ENCODE peak calls at places on chromosomes 3 and 15, in seven cellular contexts. One of them, this sample, is unnamed.

GRCh38 chr3:51388286-51389029 is 2.6 kb upstream of the RBM15B start:
- DNase-seq in DMS153: no peak
- DNase-seq in EH: peak
- DNase-seq in activated naive CD8-positive, alpha-beta T cell treated with anti-CD3 and anti-CD28 coated beads, Interleukin-2, amount 50 U/mL, for 24 hours: no peak
- DNase-seq in HFFc6: peak
- DNase-seq in mesothelial cell of epicardium: peak
- DNase-seq in WTC11: no peak
- DNase-seq in this sample: peak

GRCh38 chr3:24401811-24402185 is 92.9 kb downstream of the THRB start:
- DNase-seq in EH: no peak
- DNase-seq in mesothelial cell of epicardium: no peak
- DNase-seq in activated naive CD8-positive, alpha-beta T cell treated with anti-CD3 and anti-CD28 coated beads, Interleukin-2, amount 50 U/mL, for 24 hours: no peak
- DNase-seq in HFFc6: no peak
- DNase-seq in WTC11: no peak
- DNase-seq in DMS153: no peak
- DNase-seq in this sample: no peak

GRCh38 chr3:39577541-39577940 is 110.1 kb downstream of the MOBP start:
- DNase-seq in EH: no peak
- DNase-seq in WTC11: peak
- DNase-seq in activated naive CD8-positive, alpha-beta T cell treated with anti-CD3 and anti-CD28 coated beads, Interleukin-2, amount 50 U/mL, for 24 hours: no peak
- DNase-seq in DMS153: no peak
- DNase-seq in mesothelial cell of epicardium: no peak
- DNase-seq in HFFc6: no peak
- DNase-seq in this sample: no peak

GRCh38 chr3:37190667-37191066 is 16.3 kb upstream of the LRRFIP2 start:
- DNase-seq in mesothelial cell of epicardium: no peak
- DNase-seq in DMS153: no peak
- DNase-seq in WTC11: no peak
- DNase-seq in activated naive CD8-positive, alpha-beta T cell treated with anti-CD3 and anti-CD28 coated beads, Interleukin-2, amount 50 U/mL, for 24 hours: no peak
- DNase-seq in HFFc6: no peak
- DNase-seq in EH: no peak
- DNase-seq in this sample: no peak

GRCh38 chr15:85327820-85328219 is 52.6 kb upstream of the AKAP13 start:
- DNase-seq in WTC11: no peak
- DNase-seq in HFFc6: no peak
- DNase-seq in DMS153: no peak
- DNase-seq in mesothelial cell of epicardium: no peak
- DNase-seq in activated naive CD8-positive, alpha-beta T cell treated with anti-CD3 and anti-CD28 coated beads, Interleukin-2, amount 50 U/mL, for 24 hours: no peak
- DNase-seq in EH: no peak
- DNase-seq in this sample: no peak

GRCh38 chr3:94043285-94043684 is 14.9 kb upstream of the STX19 start:
- DNase-seq in WTC11: no peak
- DNase-seq in HFFc6: no peak
- DNase-seq in mesothelial cell of epicardium: no peak
- DNase-seq in DMS153: no peak
- DNase-seq in EH: no peak
- DNase-seq in activated naive CD8-positive, alpha-beta T cell treated with anti-CD3 and anti-CD28 coated beads, Interleukin-2, amount 50 U/mL, for 24 hours: no peak
- DNase-seq in this sample: no peak

GRCh38 chr3:184005981-184006507 is 11.6 kb downstream of the ABCC5 start:
- DNase-seq in mesothelial cell of epicardium: peak
- DNase-seq in WTC11: peak
- DNase-seq in HFFc6: no peak
- DNase-seq in DMS153: peak
- DNase-seq in activated naive CD8-positive, alpha-beta T cell treated with anti-CD3 and anti-CD28 coated beads, Interleukin-2, amount 50 U/mL, for 24 hours: peak
- DNase-seq in EH: no peak
- DNase-seq in this sample: peak

GRCh38 chr15:83284563-83285283 is at the start of gene BNC1:
- DNase-seq in WTC11: peak
- DNase-seq in HFFc6: no peak
- DNase-seq in DMS153: no peak
- DNase-seq in activated naive CD8-positive, alpha-beta T cell treated with anti-CD3 and anti-CD28 coated beads, Interleukin-2, amount 50 U/mL, for 24 hours: no peak
- DNase-seq in mesothelial cell of epicardium: peak
- DNase-seq in EH: no peak
- DNase-seq in this sample: no peak

GRCh38 chr15:64237677-64238076 is 74.9 kb upstream of the PPIB start:
- DNase-seq in EH: peak
- DNase-seq in WTC11: no peak
- DNase-seq in HFFc6: no peak
- DNase-seq in mesothelial cell of epicardium: no peak
- DNase-seq in activated naive CD8-positive, alpha-beta T cell treated with anti-CD3 and anti-CD28 coated beads, Interleukin-2, amount 50 U/mL, for 24 hours: no peak
- DNase-seq in DMS153: no peak
- DNase-seq in this sample: no peak

GRCh38 chr3:187735383-187735782 is 9.9 kb downstream of the BCL6 start:
- DNase-seq in activated naive CD8-positive, alpha-beta T cell treated with anti-CD3 and anti-CD28 coated beads, Interleukin-2, amount 50 U/mL, for 24 hours: no peak
- DNase-seq in DMS153: no peak
- DNase-seq in EH: no peak
- DNase-seq in WTC11: no peak
- DNase-seq in mesothelial cell of epicardium: no peak
- DNase-seq in HFFc6: no peak
- DNase-seq in this sample: no peak

GRCh38 chr3:10816019-10816862 is at the start of gene SLC6A11:
- DNase-seq in EH: no peak
- DNase-seq in DMS153: no peak
- DNase-seq in activated naive CD8-positive, alpha-beta T cell treated with anti-CD3 and anti-CD28 coated beads, Interleukin-2, amount 50 U/mL, for 24 hours: no peak
- DNase-seq in WTC11: peak
- DNase-seq in HFFc6: no peak
- DNase-seq in mesothelial cell of epicardium: peak
- DNase-seq in this sample: no peak

GRCh38 chr3:55413236-55413635 is 73.9 kb downstream of the WNT5A start:
- DNase-seq in mesothelial cell of epicardium: no peak
- DNase-seq in WTC11: no peak
- DNase-seq in activated naive CD8-positive, alpha-beta T cell treated with anti-CD3 and anti-CD28 coated beads, Interleukin-2, amount 50 U/mL, for 24 hours: no peak
- DNase-seq in EH: no peak
- DNase-seq in HFFc6: no peak
- DNase-seq in DMS153: no peak
- DNase-seq in this sample: no peak

GRCh38 chr3:123075359-123075758 is 8.5 kb downstream of the PDIA5 start:
- DNase-seq in WTC11: no peak
- DNase-seq in mesothelial cell of epicardium: no peak
- DNase-seq in activated naive CD8-positive, alpha-beta T cell treated with anti-CD3 and anti-CD28 coated beads, Interleukin-2, amount 50 U/mL, for 24 hours: no peak
- DNase-seq in HFFc6: no peak
- DNase-seq in EH: peak
- DNase-seq in DMS153: no peak
- DNase-seq in this sample: no peak

GRCh38 chr3:57935539-57935938 is 72.7 kb upstream of the FLNB start:
- DNase-seq in EH: no peak
- DNase-seq in mesothelial cell of epicardium: no peak
- DNase-seq in WTC11: no peak
- DNase-seq in activated naive CD8-positive, alpha-beta T cell treated with anti-CD3 and anti-CD28 coated beads, Interleukin-2, amount 50 U/mL, for 24 hours: no peak
- DNase-seq in DMS153: no peak
- DNase-seq in HFFc6: no peak
- DNase-seq in this sample: no peak

GRCh38 chr15:80152896-80153876 is at the start of gene FAH:
- DNase-seq in WTC11: no peak
- DNase-seq in DMS153: no peak
- DNase-seq in activated naive CD8-positive, alpha-beta T cell treated with anti-CD3 and anti-CD28 coated beads, Interleukin-2, amount 50 U/mL, for 24 hours: peak
- DNase-seq in EH: peak
- DNase-seq in HFFc6: peak
- DNase-seq in mesothelial cell of epicardium: peak
- DNase-seq in this sample: no peak

GRCh38 chr3:134369861-134370596 is 4.2 kb downstream of the AMOTL2 start:
- DNase-seq in HFFc6: peak
- DNase-seq in activated naive CD8-positive, alpha-beta T cell treated with anti-CD3 and anti-CD28 coated beads, Interleukin-2, amount 50 U/mL, for 24 hours: no peak
- DNase-seq in EH: peak
- DNase-seq in WTC11: no peak
- DNase-seq in DMS153: no peak
- DNase-seq in mesothelial cell of epicardium: no peak
- DNase-seq in this sample: no peak

GRCh38 chr3:64023861-64024223 is 548 bp upstream of the PSMD6 start:
- DNase-seq in activated naive CD8-positive, alpha-beta T cell treated with anti-CD3 and anti-CD28 coated beads, Interleukin-2, amount 50 U/mL, for 24 hours: no peak
- DNase-seq in DMS153: no peak
- DNase-seq in EH: no peak
- DNase-seq in WTC11: no peak
- DNase-seq in mesothelial cell of epicardium: no peak
- DNase-seq in HFFc6: no peak
- DNase-seq in this sample: no peak

This sample was measured in LNCaP clone FGC.